ENCODE peak calls at places on chromosome 3, in nine cellular contexts. One of them, this sample, is unnamed.

GRCh38 chr3:36597422-36597821 is 166.9 kb downstream of the DCLK3 start:
- DNase-seq in GM06990: no peak
- DNase-seq in NCI-H2081: no peak
- DNase-seq in PC-9: peak
- DNase-seq in Calu3: no peak
- DNase-seq in cardiac muscle cell: no peak
- DNase-seq in HuH-7.5: no peak
- DNase-seq in activated naive CD4-positive, alpha-beta T cell: no peak
- DNase-seq in HS-27A: no peak
- DNase-seq in this sample: peak

GRCh38 chr3:170163956-170164645 is 17.4 kb downstream of the PHC3 start:
- DNase-seq in GM06990: no peak
- DNase-seq in NCI-H2081: no peak
- DNase-seq in PC-9: no peak
- DNase-seq in Calu3: no peak
- DNase-seq in cardiac muscle cell: no peak
- DNase-seq in HuH-7.5: no peak
- DNase-seq in activated naive CD4-positive, alpha-beta T cell: no peak
- DNase-seq in HS-27A: no peak
- DNase-seq in this sample: no peak

GRCh38 chr3:182046365-182046764 is 334.6 kb downstream of the SOX2 start:
- DNase-seq in GM06990: no peak
- DNase-seq in NCI-H2081: no peak
- DNase-seq in PC-9: no peak
- DNase-seq in Calu3: no peak
- DNase-seq in cardiac muscle cell: no peak
- DNase-seq in HuH-7.5: no peak
- DNase-seq in activated naive CD4-positive, alpha-beta T cell: no peak
- DNase-seq in HS-27A: no peak
- DNase-seq in this sample: no peak

GRCh38 chr3:101279765-101280385 is 40.5 kb downstream of the IMPG2 start:
- DNase-seq in GM06990: no peak
- DNase-seq in NCI-H2081: no peak
- DNase-seq in PC-9: no peak
- DNase-seq in Calu3: no peak
- DNase-seq in cardiac muscle cell: peak
- DNase-seq in HuH-7.5: no peak
- DNase-seq in activated naive CD4-positive, alpha-beta T cell: no peak
- DNase-seq in HS-27A: no peak
- DNase-seq in this sample: no peak

GRCh38 chr3:161748049-161748448 is 251.4 kb downstream of the OTOL1 start:
- DNase-seq in GM06990: no peak
- DNase-seq in NCI-H2081: no peak
- DNase-seq in PC-9: no peak
- DNase-seq in Calu3: no peak
- DNase-seq in cardiac muscle cell: no peak
- DNase-seq in HuH-7.5: no peak
- DNase-seq in activated naive CD4-positive, alpha-beta T cell: no peak
- DNase-seq in HS-27A: no peak
- DNase-seq in this sample: no peak

GRCh38 chr3:45819543-45819942 is 22.4 kb downstream of the LZTFL1 start:
- DNase-seq in GM06990: no peak
- DNase-seq in NCI-H2081: no peak
- DNase-seq in PC-9: no peak
- DNase-seq in Calu3: no peak
- DNase-seq in cardiac muscle cell: no peak
- DNase-seq in HuH-7.5: no peak
- DNase-seq in activated naive CD4-positive, alpha-beta T cell: no peak
- DNase-seq in HS-27A: no peak
- DNase-seq in this sample: no peak

GRCh38 chr3:45871834-45872233 is 14.5 kb upstream of the CCR9 start:
- DNase-seq in GM06990: no peak
- DNase-seq in NCI-H2081: no peak
- DNase-seq in PC-9: no peak
- DNase-seq in Calu3: no peak
- DNase-seq in cardiac muscle cell: no peak
- DNase-seq in HuH-7.5: no peak
- DNase-seq in activated naive CD4-positive, alpha-beta T cell: no peak
- DNase-seq in HS-27A: no peak
- DNase-seq in this sample: no peak

GRCh38 chr3:157239082-157239704 is 79.2 kb upstream of the CCNL1 start:
- DNase-seq in GM06990: peak
- DNase-seq in NCI-H2081: peak
- DNase-seq in PC-9: no peak
- DNase-seq in Calu3: peak
- DNase-seq in cardiac muscle cell: peak
- DNase-seq in HuH-7.5: peak
- DNase-seq in activated naive CD4-positive, alpha-beta T cell: peak
- DNase-seq in HS-27A: peak
- DNase-seq in this sample: peak

GRCh38 chr3:111999924-112000835 is 1.5 kb downstream of the TAGLN3 start:
- DNase-seq in GM06990: no peak
- DNase-seq in NCI-H2081: no peak
- DNase-seq in PC-9: no peak
- DNase-seq in Calu3: no peak
- DNase-seq in cardiac muscle cell: no peak
- DNase-seq in HuH-7.5: no peak
- DNase-seq in activated naive CD4-positive, alpha-beta T cell: no peak
- DNase-seq in HS-27A: no peak
- DNase-seq in this sample: no peak

GRCh38 chr3:111473550-111473949 is 68.4 kb upstream of the CD96 start:
- DNase-seq in GM06990: no peak
- DNase-seq in NCI-H2081: no peak
- DNase-seq in PC-9: no peak
- DNase-seq in Calu3: no peak
- DNase-seq in cardiac muscle cell: peak
- DNase-seq in HuH-7.5: no peak
- DNase-seq in activated naive CD4-positive, alpha-beta T cell: no peak
- DNase-seq in HS-27A: no peak
- DNase-seq in this sample: no peak

GRCh38 chr3:99094611-99095010 is 193.1 kb upstream of the DCBLD2 start:
- DNase-seq in GM06990: no peak
- DNase-seq in NCI-H2081: no peak
- DNase-seq in PC-9: no peak
- DNase-seq in Calu3: no peak
- DNase-seq in cardiac muscle cell: no peak
- DNase-seq in HuH-7.5: no peak
- DNase-seq in activated naive CD4-positive, alpha-beta T cell: no peak
- DNase-seq in HS-27A: no peak
- DNase-seq in this sample: no peak

GRCh38 chr3:175057406-175057805 is 198.3 kb downstream of the NAALADL2 start:
- DNase-seq in GM06990: no peak
- DNase-seq in NCI-H2081: peak
- DNase-seq in PC-9: no peak
- DNase-seq in Calu3: no peak
- DNase-seq in cardiac muscle cell: no peak
- DNase-seq in HuH-7.5: no peak
- DNase-seq in activated naive CD4-positive, alpha-beta T cell: no peak
- DNase-seq in HS-27A: no peak
- DNase-seq in this sample: no peak

GRCh38 chr3:59573911-59574310 is 524.1 kb upstream of the CFAP20DC start:
- DNase-seq in GM06990: no peak
- DNase-seq in NCI-H2081: no peak
- DNase-seq in PC-9: no peak
- DNase-seq in Calu3: no peak
- DNase-seq in cardiac muscle cell: no peak
- DNase-seq in HuH-7.5: no peak
- DNase-seq in activated naive CD4-positive, alpha-beta T cell: no peak
- DNase-seq in HS-27A: no peak
- DNase-seq in this sample: no peak

GRCh38 chr3:194489736-194490612 is 3.2 kb upstream of the ATP13A3 start:
- DNase-seq in GM06990: peak
- DNase-seq in NCI-H2081: no peak
- DNase-seq in PC-9: no peak
- DNase-seq in Calu3: no peak
- DNase-seq in cardiac muscle cell: no peak
- DNase-seq in HuH-7.5: no peak
- DNase-seq in activated naive CD4-positive, alpha-beta T cell: no peak
- DNase-seq in HS-27A: no peak
- DNase-seq in this sample: peak

GRCh38 chr3:58608648-58609047 is 31.5 kb upstream of the FAM107A start:
- DNase-seq in GM06990: no peak
- DNase-seq in NCI-H2081: peak
- DNase-seq in PC-9: peak
- DNase-seq in Calu3: peak
- DNase-seq in cardiac muscle cell: no peak
- DNase-seq in HuH-7.5: no peak
- DNase-seq in activated naive CD4-positive, alpha-beta T cell: no peak
- DNase-seq in HS-27A: no peak
- DNase-seq in this sample: peak

GRCh38 chr3:57048052-57048671 is 12.3 kb upstream of the SPATA12 start:
- DNase-seq in GM06990: no peak
- DNase-seq in NCI-H2081: no peak
- DNase-seq in PC-9: no peak
- DNase-seq in Calu3: no peak
- DNase-seq in cardiac muscle cell: no peak
- DNase-seq in HuH-7.5: no peak
- DNase-seq in activated naive CD4-positive, alpha-beta T cell: no peak
- DNase-seq in HS-27A: no peak
- DNase-seq in this sample: no peak

GRCh38 chr3:193593666-193594025 is 638 bp downstream of the OPA1 start:
- DNase-seq in GM06990: no peak
- DNase-seq in NCI-H2081: no peak
- DNase-seq in PC-9: no peak
- DNase-seq in Calu3: no peak
- DNase-seq in cardiac muscle cell: peak
- DNase-seq in HuH-7.5: no peak
- DNase-seq in activated naive CD4-positive, alpha-beta T cell: no peak
- DNase-seq in HS-27A: no peak
- DNase-seq in this sample: peak

GRCh38 chr3:177724020-177724638 is 526.8 kb upstream of the TBL1XR1 start:
- DNase-seq in GM06990: no peak
- DNase-seq in NCI-H2081: peak
- DNase-seq in PC-9: no peak
- DNase-seq in Calu3: no peak
- DNase-seq in cardiac muscle cell: peak
- DNase-seq in HuH-7.5: no peak
- DNase-seq in activated naive CD4-positive, alpha-beta T cell: no peak
- DNase-seq in HS-27A: no peak
- DNase-seq in this sample: no peak

GRCh38 chr3:194474675-194475074 is 12.1 kb downstream of the ATP13A3 start:
- DNase-seq in GM06990: no peak
- DNase-seq in NCI-H2081: no peak
- DNase-seq in PC-9: no peak
- DNase-seq in Calu3: no peak
- DNase-seq in cardiac muscle cell: no peak
- DNase-seq in HuH-7.5: no peak
- DNase-seq in activated naive CD4-positive, alpha-beta T cell: no peak
- DNase-seq in HS-27A: no peak
- DNase-seq in this sample: no peak

GRCh38 chr3:4748701-4749378 is 230.4 kb upstream of the BHLHE40 start:
- DNase-seq in GM06990: peak
- DNase-seq in NCI-H2081: no peak
- DNase-seq in PC-9: no peak
- DNase-seq in Calu3: no peak
- DNase-seq in cardiac muscle cell: no peak
- DNase-seq in HuH-7.5: no peak
- DNase-seq in activated naive CD4-positive, alpha-beta T cell: no peak
- DNase-seq in HS-27A: no peak
- DNase-seq in this sample: no peak

GRCh38 chr3:42535981-42536784 is 33.7 kb downstream of the VIPR1 start:
- DNase-seq in GM06990: no peak
- DNase-seq in NCI-H2081: no peak
- DNase-seq in PC-9: no peak
- DNase-seq in Calu3: peak
- DNase-seq in cardiac muscle cell: peak
- DNase-seq in HuH-7.5: peak
- DNase-seq in activated naive CD4-positive, alpha-beta T cell: peak
- DNase-seq in HS-27A: no peak
- DNase-seq in this sample: peak

GRCh38 chr3:23183731-23184130 is 19.4 kb upstream of the UBE2E2 start:
- DNase-seq in GM06990: no peak
- DNase-seq in NCI-H2081: no peak
- DNase-seq in PC-9: peak
- DNase-seq in Calu3: peak
- DNase-seq in cardiac muscle cell: peak
- DNase-seq in HuH-7.5: peak
- DNase-seq in activated naive CD4-positive, alpha-beta T cell: no peak
- DNase-seq in HS-27A: no peak
- DNase-seq in this sample: peak

GRCh38 chr3:171156455-171157005 is 130.0 kb upstream of the SLC2A2 start:
- DNase-seq in GM06990: no peak
- DNase-seq in NCI-H2081: no peak
- DNase-seq in PC-9: peak
- DNase-seq in Calu3: no peak
- DNase-seq in cardiac muscle cell: no peak
- DNase-seq in HuH-7.5: no peak
- DNase-seq in activated naive CD4-positive, alpha-beta T cell: no peak
- DNase-seq in HS-27A: no peak
- DNase-seq in this sample: peak

GRCh38 chr3:17846466-17846865 is 104.0 kb upstream of the TBC1D5 start:
- DNase-seq in GM06990: no peak
- DNase-seq in NCI-H2081: no peak
- DNase-seq in PC-9: no peak
- DNase-seq in Calu3: no peak
- DNase-seq in cardiac muscle cell: no peak
- DNase-seq in HuH-7.5: no peak
- DNase-seq in activated naive CD4-positive, alpha-beta T cell: no peak
- DNase-seq in HS-27A: no peak
- DNase-seq in this sample: no peak

GRCh38 chr3:194836676-194837075 is 151.0 kb downstream of the FAM43A start:
- DNase-seq in GM06990: no peak
- DNase-seq in NCI-H2081: no peak
- DNase-seq in PC-9: no peak
- DNase-seq in Calu3: no peak
- DNase-seq in cardiac muscle cell: no peak
- DNase-seq in HuH-7.5: no peak
- DNase-seq in activated naive CD4-positive, alpha-beta T cell: no peak
- DNase-seq in HS-27A: no peak
- DNase-seq in this sample: no peak

GRCh38 chr3:54067060-54067459 is 55.3 kb upstream of the CACNA2D3 start:
- DNase-seq in GM06990: no peak
- DNase-seq in NCI-H2081: no peak
- DNase-seq in PC-9: no peak
- DNase-seq in Calu3: peak
- DNase-seq in cardiac muscle cell: no peak
- DNase-seq in HuH-7.5: no peak
- DNase-seq in activated naive CD4-positive, alpha-beta T cell: no peak
- DNase-seq in HS-27A: no peak
- DNase-seq in this sample: peak

GRCh38 chr3:10936686-10937085 is 55.9 kb upstream of the SLC6A1 start:
- DNase-seq in GM06990: no peak
- DNase-seq in NCI-H2081: no peak
- DNase-seq in PC-9: no peak
- DNase-seq in Calu3: no peak
- DNase-seq in cardiac muscle cell: no peak
- DNase-seq in HuH-7.5: no peak
- DNase-seq in activated naive CD4-positive, alpha-beta T cell: no peak
- DNase-seq in HS-27A: no peak
- DNase-seq in this sample: no peak

GRCh38 chr3:50089603-50089945 is 855 bp downstream of the RBM5 start:
- DNase-seq in GM06990: no peak
- DNase-seq in NCI-H2081: no peak
- DNase-seq in PC-9: no peak
- DNase-seq in Calu3: no peak
- DNase-seq in cardiac muscle cell: peak
- DNase-seq in HuH-7.5: peak
- DNase-seq in activated naive CD4-positive, alpha-beta T cell: no peak
- DNase-seq in HS-27A: peak
- DNase-seq in this sample: peak

GRCh38 chr3:18559323-18559972 is 134.3 kb upstream of the SATB1 start:
- DNase-seq in GM06990: no peak
- DNase-seq in NCI-H2081: peak
- DNase-seq in PC-9: no peak
- DNase-seq in Calu3: peak
- DNase-seq in cardiac muscle cell: peak
- DNase-seq in HuH-7.5: peak
- DNase-seq in activated naive CD4-positive, alpha-beta T cell: no peak
- DNase-seq in HS-27A: no peak
- DNase-seq in this sample: no peak

GRCh38 chr3:67357610-67358458 is 296.6 kb downstream of the SUCLG2 start:
- DNase-seq in GM06990: no peak
- DNase-seq in NCI-H2081: peak
- DNase-seq in PC-9: no peak
- DNase-seq in Calu3: peak
- DNase-seq in cardiac muscle cell: peak
- DNase-seq in HuH-7.5: no peak
- DNase-seq in activated naive CD4-positive, alpha-beta T cell: no peak
- DNase-seq in HS-27A: no peak
- DNase-seq in this sample: no peak

GRCh38 chr3:48614044-48614443 is 4.6 kb upstream of the UQCRC1 start:
- DNase-seq in GM06990: no peak
- DNase-seq in NCI-H2081: no peak
- DNase-seq in PC-9: peak
- DNase-seq in Calu3: no peak
- DNase-seq in cardiac muscle cell: no peak
- DNase-seq in HuH-7.5: no peak
- DNase-seq in activated naive CD4-positive, alpha-beta T cell: no peak
- DNase-seq in HS-27A: no peak
- DNase-seq in this sample: no peak